ENCODE peak calls at places on chromosomes 4 and X, in seven cellular contexts. N is SK-N-DZ; G is effector memory CD4-positive, alpha-beta T cell; O is stimulated activated CD8-positive, alpha-beta memory T cell treated with anti-CD3 and anti-CD28 coated beads, Interleukin-2, amount 100 ng/mL, for 48 hours; F is T-helper 2 cell; J is hepatocyte; I is anterior cingulate cortex. T is an unnamed sample.

GRCh38 chr4:56787380-56787779 is 34.1 kb downstream of the SPINK2 start:
- DNase-seq in N (no peak), G (no peak), O (no peak), F (no peak), J (peak; percentile 47), I (no peak), T (no peak)

GRCh38 chr4:119750771-119751170 is 122.2 kb upstream of the PDE5A start:
- DNase-seq in N (no peak), G (no peak), O (no peak), F (no peak), J (no peak), I (no peak), T (no peak)

GRCh38 chr4:7595883-7596535 is 161.3 kb upstream of the PSAPL1 start:
- DNase-seq in N (no peak), G (no peak), O (no peak), F (no peak), J (no peak), I (no peak), T (peak; percentile 50)

GRCh38 chrX:50751091-50751490 is 62.9 kb downstream of the SHROOM4 start:
- DNase-seq in N (no peak), G (no peak), O (no peak), F (no peak), J (no peak), I (no peak), T (no peak)

GRCh38 chrX:103343105-103343504 is 13.1 kb downstream of the TCEAL7 start:
- DNase-seq in N (peak; percentile 15), G (no peak), O (no peak), F (peak; percentile 1), J (peak; percentile 61), I (no peak), T (peak; percentile 29)

GRCh38 chr4:4851081-4851480 is 8.4 kb upstream of the MSX1 start:
- DNase-seq in N (no peak), G (no peak), O (no peak), F (no peak), J (no peak), I (no peak), T (no peak)

GRCh38 chr4:108834787-108835384 is 72.0 kb upstream of the ETNPPL start:
- DNase-seq in N (peak; percentile 5), G (no peak), O (no peak), F (no peak), J (peak; percentile 53), I (no peak), T (peak; percentile 20)

GRCh38 chr4:121943941-121944340 is 7.9 kb downstream of the TRPC3 start:
- DNase-seq in N (no peak), G (no peak), O (no peak), F (no peak), J (no peak), I (no peak), T (no peak)

GRCh38 chr4:159163522-159163921 is 60.6 kb downstream of the RAPGEF2 start:
- DNase-seq in N (no peak), G (no peak), O (no peak), F (no peak), J (no peak), I (no peak), T (no peak)

GRCh38 chr4:36243355-36244256 is 708 bp downstream of the ARAP2 start:
- DNase-seq in N (peak; percentile 11), G (peak; percentile 30), O (peak; percentile 37), F (peak; percentile 35), J (peak; percentile 68), I (peak; percentile 37), T (peak; percentile 44)

GRCh38 chrX:1385824-1386223 is 6.1 kb downstream of the SLC25A6 start:
- DNase-seq in N (no peak), G (no peak), O (no peak), F (no peak), J (no peak), I (no peak), T (no peak)

GRCh38 chr4:7938513-7939376 is 916 bp downstream of the AFAP1 start:
- DNase-seq in N (peak; percentile 26), G (no peak), O (no peak), F (no peak), J (peak; percentile 62), I (no peak), T (no peak)

GRCh38 chr4:130131536-130131935 is 1035.6 kb downstream of the C4orf33 start:
- DNase-seq in N (no peak), G (no peak), O (no peak), F (no peak), J (no peak), I (no peak), T (no peak)

GRCh38 chr4:164892018-164892417 is 15.0 kb downstream of the APELA start:
- DNase-seq in N (no peak), G (no peak), O (no peak), F (no peak), J (no peak), I (no peak), T (no peak)

GRCh38 chr4:145536044-145536443 is 54.4 kb downstream of the SMAD1 start:
- DNase-seq in N (no peak), G (no peak), O (no peak), F (no peak), J (no peak), I (no peak), T (no peak)

GRCh38 chr4:56857601-56858301 is 36.2 kb upstream of the SPINK2 start:
- DNase-seq in N (no peak), G (no peak), O (no peak), F (no peak), J (no peak), I (no peak), T (no peak)

GRCh38 chrX:77398341-77398740 is 48.8 kb upstream of the FGF16 start:
- DNase-seq in N (no peak), G (no peak), O (no peak), F (no peak), J (no peak), I (no peak), T (no peak)

GRCh38 chrX:13103111-13103913 is 58.9 kb upstream of the FAM9C start:
- DNase-seq in N (no peak), G (no peak), O (no peak), F (no peak), J (no peak), I (no peak), T (no peak)

GRCh38 chr4:25117274-25117673 is 43.0 kb downstream of the SEPSECS start:
- DNase-seq in N (no peak), G (no peak), O (no peak), F (no peak), J (no peak), I (no peak), T (no peak)

GRCh38 chr4:86921608-86922252 is 13.1 kb upstream of the AFF1 start:
- DNase-seq in N (no peak), G (no peak), O (no peak), F (no peak), J (no peak), I (no peak), T (no peak)

GRCh38 chr4:147425019-147425418 is 55.9 kb upstream of the EDNRA start:
- DNase-seq in N (no peak), G (no peak), O (no peak), F (no peak), J (no peak), I (no peak), T (no peak)

GRCh38 chr4:184028571-184028996 is 123.5 kb downstream of the STOX2 start:
- DNase-seq in N (no peak), G (no peak), O (no peak), F (no peak), J (no peak), I (no peak), T (no peak)

GRCh38 chr4:2812985-2813384 is 20.1 kb downstream of the SH3BP2 start:
- DNase-seq in N (no peak), G (no peak), O (no peak), F (no peak), J (no peak), I (no peak), T (no peak)

GRCh38 chr4:76546282-76547166 is 111.5 kb downstream of the SHROOM3 start:
- DNase-seq in N (no peak), G (no peak), O (no peak), F (no peak), J (peak; percentile 37), I (no peak), T (no peak)

GRCh38 chrX:9562851-9563250 is 98.0 kb downstream of the TBL1X start:
- DNase-seq in N (no peak), G (no peak), O (no peak), F (no peak), J (peak; percentile 36), I (no peak), T (no peak)

GRCh38 chr4:105126311-105127153 is 20.1 kb upstream of the TET2 start:
- DNase-seq in N (no peak), G (no peak), O (no peak), F (no peak), J (no peak), I (no peak), T (no peak)

GRCh38 chr4:110197421-110198398 is 705 bp downstream of the ELOVL6 start:
- DNase-seq in N (peak; percentile 50), G (peak; percentile 12), O (peak; percentile 38), F (peak; percentile 17), J (peak; percentile 59), I (peak; percentile 34), T (peak; percentile 47)

GRCh38 chrX:97685753-97686152 is 802.0 kb downstream of the RPA4 start:
- DNase-seq in N (peak; percentile 29), G (no peak), O (no peak), F (no peak), J (peak; percentile 57), I (no peak), T (no peak)

GRCh38 chr4:53593765-53594164 is 2.5 kb upstream of the LNX1 start:
- DNase-seq in N (no peak), G (no peak), O (no peak), F (no peak), J (no peak), I (no peak), T (no peak)

GRCh38 chr4:98284640-98285046 is 23.5 kb downstream of the RAP1GDS1 start:
- DNase-seq in N (peak; percentile 45), G (no peak), O (no peak), F (no peak), J (peak; percentile 12), I (no peak), T (no peak)

GRCh38 chrX:66110112-66110511 is 53.9 kb upstream of the HEPH start:
- DNase-seq in N (no peak), G (no peak), O (no peak), F (no peak), J (peak; percentile 9), I (no peak), T (no peak)

GRCh38 chr4:41472098-41472497 is 65.9 kb upstream of the LIMCH1 start:
- DNase-seq in N (no peak), G (no peak), O (no peak), F (no peak), J (no peak), I (no peak), T (no peak)

T was measured in frontal cortex.